ENCODE peak calls at places on chromosomes 16 and 17, in eight cellular contexts. R is uterus, B is aorta, Q is fibroblast of lung, S is cardiac muscle cell, Z is pancreas, P is GM23248, T is K562. D is an unnamed sample. For H3K4me1, the result is how much of the 10 kb centered on the place peaks cover.

GRCh38 chr16:50781043-50781442 is 39.2 kb downstream of the CYLD start:
- DNase-seq in B (no peak), R (no peak), Q (no peak), Z (no peak), S (no peak), T (no peak), P (peak), D (no peak)

GRCh38 chr16:27322858-27323780 is 9.3 kb downstream of the IL4R start:
- DNase-seq in T (no peak), B (no peak), Q (no peak), R (no peak), P (no peak), S (no peak), Z (peak), D (no peak)

GRCh38 chr16:89307421-89307805 is 89.9 kb downstream of the ZNF778 start:
- DNase-seq in S (no peak), Z (no peak), P (no peak), Q (no peak), T (no peak), B (no peak), R (no peak), D (no peak)

GRCh38 chr16:4918790-4919210 is 18.1 kb downstream of the PPL start:
- DNase-seq in T (no peak), Q (no peak), Z (no peak), B (no peak), R (no peak), P (no peak), S (no peak), D (no peak)

GRCh38 chr16:46728804-46729203 is 19.3 kb downstream of the MYLK3 start:
- DNase-seq in P (no peak), S (no peak), B (no peak), Z (no peak), T (no peak), Q (no peak), R (no peak), D (no peak)

GRCh38 chr16:19520861-19521331 is 1.0 kb downstream of the GDE1 start:
- DNase-seq in P (peak), R (no peak), B (no peak), S (peak), Z (no peak), T (peak), Q (peak), D (no peak)

GRCh38 chr17:28958820-28959455 is 7.6 kb upstream of the PHF12 start:
- DNase-seq in T (no peak), B (no peak), P (no peak), Q (no peak), Z (no peak), S (no peak), R (no peak), D (no peak)

GRCh38 chr16:17432902-17433576 is 37.7 kb downstream of the XYLT1 start:
- DNase-seq in P (peak), B (no peak), R (peak), S (peak), T (no peak), Z (no peak), Q (peak), D (no peak)

GRCh38 chr17:49755681-49756283 is 8.1 kb downstream of the FAM117A start:
- DNase-seq in B (no peak), T (no peak), R (no peak), Z (no peak), Q (no peak), S (no peak), P (no peak), D (no peak)
- H3K4me1 ChIP-seq in B (under half), T (half or more), R (under half), Z (under half), Q (under half), S (under half), P (under half), D (under half)

DNA sequence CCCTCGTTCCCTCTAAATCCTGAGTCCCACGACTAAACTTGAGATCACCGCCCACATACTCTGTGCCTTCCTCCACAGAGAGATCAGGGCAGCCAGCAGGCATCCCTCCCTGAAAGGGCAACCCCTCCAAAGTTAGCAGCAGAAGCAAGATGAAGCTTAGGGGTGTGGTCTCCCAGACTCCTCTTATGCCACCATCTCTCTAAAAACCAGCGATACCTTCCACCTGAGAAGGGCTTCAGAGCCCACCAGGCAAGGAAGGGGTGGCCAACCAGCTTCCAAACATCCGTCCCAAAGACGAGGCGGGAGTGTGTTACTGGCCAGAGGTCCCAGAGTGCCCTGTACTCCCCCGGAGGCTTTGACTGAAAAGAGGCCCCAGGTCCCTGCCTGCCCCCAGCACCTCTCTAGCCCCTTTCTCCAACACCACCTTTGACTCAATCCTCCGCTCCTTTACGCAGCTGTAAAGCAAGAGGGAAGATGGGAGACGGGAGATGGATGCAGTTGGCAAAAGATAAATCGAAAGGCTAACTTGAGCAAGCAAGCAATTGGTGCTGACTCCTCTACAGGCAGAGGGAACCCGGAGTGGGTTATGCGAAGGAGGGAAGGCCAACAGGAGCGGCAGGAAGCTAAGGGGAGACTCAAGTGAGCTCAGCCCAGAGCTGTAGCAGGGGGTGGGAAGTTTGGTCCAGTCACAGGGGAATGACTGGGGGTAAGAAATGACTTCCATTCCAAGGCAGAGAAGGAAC is 1.1 kb downstream of the ST3GAL2 start:
- DNase-seq in Z (no peak), B (no peak), T (peak), Q (peak), P (peak), S (peak), R (no peak), D (peak)
- H3K4me3 ChIP-seq in Z (peak), B (peak), T (peak), Q (peak), P (peak), S (peak), R (peak), D (peak)

GRCh38 chr16:60788631-60789030 is 1247.6 kb downstream of the CDH8 start:
- DNase-seq in T (no peak), Z (no peak), B (no peak), P (no peak), Q (no peak), R (no peak), S (no peak), D (no peak)
- H3K4me1 ChIP-seq in T (under half), Z (under half), B (under half), P (under half), Q (under half), R (under half), S (under half), D (under half)

GRCh38 chr17:4553669-4554068 is 1.5 kb downstream of the MYBBP1A start:
- DNase-seq in S (no peak), T (no peak), Q (no peak), R (no peak), Z (no peak), B (peak), P (no peak), D (no peak)
- H3K4me3 ChIP-seq in S (no peak), T (peak), Q (no peak), R (no peak), Z (peak), B (no peak), P (peak), D (no peak)

D was measured in SJCRH30.